ENCODE peak calls at places on chromosomes 13 and 19, in seven cellular contexts. K is mesendoderm, E is IMR-90, D is H1, C is H9, N is mesenchymal stem cell, M is trophoblast cell. V is an unnamed sample.
A peak's percentile ranks its signal among the peaks of the same experiment; 100 is the strongest.

GRCh38 chr13:81184556-81185265 is 843.8 kb upstream of the SPRY2 start:
- DNase-seq in K (peak; percentile 86), M (no peak), E (peak; percentile 4), N (no peak), D (no peak), C (no peak), V (no peak)

GRCh38 chr19:18221815-18222725 is 4.2 kb downstream of the PDE4C start:
- DNase-seq in K (no peak), E (no peak), C (no peak), M (no peak), N (no peak), D (no peak), V (no peak)

GRCh38 chr13:25602206-25602605 is 230.4 kb downstream of the ATP8A2 start:
- DNase-seq in M (no peak), C (peak; percentile 48), E (no peak), K (peak; percentile 44), N (no peak), D (peak; percentile 5), V (no peak)

GRCh38 chr13:110113284-110113764 is 193.6 kb downstream of the COL4A1 start:
- DNase-seq in N (peak; percentile 50), M (no peak), C (no peak), E (peak; percentile 80), K (no peak), D (no peak), V (no peak)

GRCh38 chr13:27375686-27376326 is 48.6 kb upstream of the GTF3A start:
- DNase-seq in C (peak; percentile 80), M (peak; percentile 51), D (no peak), N (peak; percentile 73), K (peak; percentile 73), E (peak; percentile 70), V (peak; percentile 65)

GRCh38 chr19:40596608-40597328 is 4.4 kb upstream of the LTBP4 start:
- DNase-seq in C (peak; percentile 89), M (peak; percentile 47), D (no peak), K (no peak), N (peak; percentile 72), E (peak; percentile 59), V (no peak)

GRCh38 chr13:73370066-73370465 is 311.3 kb downstream of the KLF5 start:
- DNase-seq in D (no peak), E (no peak), M (peak; percentile 11), K (no peak), C (no peak), N (no peak), V (no peak)

GRCh38 chr19:57075801-57076492 is 43.8 kb upstream of the USP29 start:
- DNase-seq in C (no peak), N (no peak), K (no peak), E (no peak), D (no peak), M (no peak), V (no peak)

GRCh38 chr13:110070511-110071120 is 236.3 kb downstream of the COL4A1 start:
- DNase-seq in E (peak; percentile 77), D (no peak), M (no peak), K (no peak), C (no peak), N (peak; percentile 69), V (no peak)

GRCh38 chr13:74335370-74335769 is 201.2 kb upstream of the KLF12 start:
- DNase-seq in D (no peak), C (no peak), E (no peak), M (no peak), N (no peak), K (no peak), V (no peak)

GRCh38 chr13:66965146-66965545 is 265.0 kb downstream of the PCDH9 start:
- DNase-seq in K (no peak), C (no peak), D (no peak), E (no peak), M (no peak), N (no peak), V (no peak)

GRCh38 chr13:38693168-38693567 is 6.3 kb downstream of the FREM2 start:
- DNase-seq in N (no peak), M (no peak), K (no peak), C (no peak), D (no peak), E (no peak), V (no peak)

GRCh38 chr13:31870511-31870910 is 131.2 kb downstream of the RXFP2 start:
- DNase-seq in M (no peak), D (no peak), E (no peak), N (no peak), K (no peak), C (no peak), V (no peak)

GRCh38 chr19:296476-297225 is 5.4 kb upstream of the PLPP2 start:
- DNase-seq in M (no peak), E (no peak), N (no peak), C (no peak), K (no peak), D (no peak), V (no peak)

GRCh38 chr19:8306235-8307054 is 1.7 kb downstream of the CD320 start:
- DNase-seq in E (no peak), M (no peak), D (no peak), C (no peak), N (no peak), K (no peak), V (no peak)

GRCh38 chr13:35475960-35476943 is at the start of gene MAB21L1:
- DNase-seq in M (peak; percentile 2), K (peak; percentile 59), E (peak; percentile 19), D (no peak), C (no peak), N (peak; percentile 44), V (peak; percentile 59)

GRCh38 chr13:24023073-24023472 is 125.8 kb upstream of the C1QTNF9B start:
- DNase-seq in K (no peak), C (no peak), N (no peak), M (no peak), D (no peak), E (no peak), V (no peak)

GRCh38 chr19:29524201-29524911 is 1.4 kb upstream of the VSTM2B start:
- DNase-seq in D (no peak), K (peak; percentile 60), E (no peak), N (no peak), C (peak; percentile 64), M (no peak), V (peak; percentile 37)

DNA sequence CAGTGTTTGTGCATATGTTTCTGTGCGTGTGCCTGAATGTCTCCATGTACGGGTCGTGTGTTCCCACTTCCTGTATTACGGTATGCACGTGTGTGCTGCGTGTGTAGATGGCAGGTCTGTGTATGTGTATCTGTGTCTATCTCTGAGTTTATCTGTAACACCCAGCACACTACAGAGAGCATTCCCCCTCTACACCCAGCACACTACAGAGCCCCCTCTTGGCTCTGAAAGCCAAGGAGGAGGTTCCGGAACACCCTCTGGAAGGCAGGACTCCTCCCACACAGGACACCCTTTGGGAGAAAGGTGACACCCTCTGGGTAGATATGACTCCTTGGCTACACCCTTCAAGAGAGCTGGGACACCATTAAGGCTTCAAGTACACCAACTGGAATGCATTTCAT is 2.1 kb upstream of the ERFL start:
- DNase-seq in D (no peak), N (no peak), E (no peak), M (no peak), C (no peak), K (no peak), V (no peak)
- H3K4me2 ChIP-seq in D (no peak overlapping the region), N (no peak overlapping the region), E (no peak overlapping the region), M (no peak overlapping the region), C (no peak overlapping the region), K (no peak overlapping the region), V (no peak overlapping the region)

GRCh38 chr13:48942131-48942530 is 33.6 kb upstream of the FNDC3A start:
- DNase-seq in K (no peak), N (peak; percentile 19), M (no peak), C (no peak), E (peak; percentile 75), D (no peak), V (no peak)

GRCh38 chr13:48946163-48946562 is 29.5 kb upstream of the FNDC3A start:
- DNase-seq in C (no peak), M (no peak), E (no peak), N (no peak), D (no peak), K (no peak), V (no peak)

GRCh38 chr13:48945626-48946025 is 30.1 kb upstream of the FNDC3A start:
- DNase-seq in K (no peak), M (no peak), E (no peak), N (no peak), D (no peak), C (no peak), V (no peak)

GRCh38 chr13:48939728-48940127 is 36.0 kb upstream of the FNDC3A start:
- DNase-seq in K (no peak), N (no peak), M (no peak), E (no peak), D (no peak), C (no peak), V (no peak)

GRCh38 chr13:48944221-48944620 is 31.5 kb upstream of the FNDC3A start:
- DNase-seq in E (no peak), N (no peak), M (no peak), D (no peak), C (no peak), K (no peak), V (no peak)
- H3K18ac ChIP-seq in E (no peak overlapping the region), N (no peak overlapping the region), M (no peak overlapping the region), D (no peak overlapping the region), C (no peak overlapping the region), K (no peak overlapping the region), V (no peak overlapping the region)

DNA sequence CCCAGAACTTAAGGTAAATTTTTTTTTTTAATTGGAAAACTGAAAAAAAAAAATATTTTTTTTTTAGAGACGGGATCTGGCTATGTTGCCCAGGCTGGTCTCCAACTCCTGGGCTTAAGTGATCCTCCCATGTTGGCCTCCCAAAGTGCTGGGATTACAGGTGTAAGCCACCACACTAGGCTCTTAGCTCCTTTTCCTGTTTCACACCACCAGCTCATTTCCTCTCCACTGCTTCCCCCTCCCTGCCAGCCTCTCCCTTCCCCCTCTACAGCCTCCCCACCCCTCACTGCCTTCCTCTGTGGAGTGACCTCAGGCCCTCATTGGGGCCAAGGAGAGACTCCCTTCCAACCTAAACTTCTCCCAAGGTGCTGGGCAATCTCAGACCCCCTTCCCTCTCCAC is 4.2 kb upstream of the GIPR start:
- DNase-seq in M (no peak), N (no peak), D (no peak), E (no peak), C (no peak), K (peak; percentile 39), V (no peak)
- H3K4me2 ChIP-seq in M (no peak overlapping the region), N (no peak overlapping the region), D (no peak overlapping the region), E (no peak overlapping the region), C (no peak overlapping the region), K (no peak overlapping the region), V (no peak overlapping the region)

GRCh38 chr13:72290962-72291681 is 424.1 kb upstream of the DACH1 start:
- DNase-seq in E (no peak), M (peak; percentile 48), N (peak; percentile 38), D (peak; percentile 31), K (peak; percentile 92), C (peak; percentile 47), V (no peak)

GRCh38 chr13:72295173-72295572 is 428.2 kb upstream of the DACH1 start:
- DNase-seq in N (no peak), K (peak; percentile 16), C (no peak), D (no peak), E (no peak), M (no peak), V (no peak)

GRCh38 chr13:72296246-72296645 is 429.2 kb upstream of the DACH1 start:
- DNase-seq in D (no peak), N (no peak), K (no peak), E (no peak), C (no peak), M (no peak), V (no peak)

DNA sequence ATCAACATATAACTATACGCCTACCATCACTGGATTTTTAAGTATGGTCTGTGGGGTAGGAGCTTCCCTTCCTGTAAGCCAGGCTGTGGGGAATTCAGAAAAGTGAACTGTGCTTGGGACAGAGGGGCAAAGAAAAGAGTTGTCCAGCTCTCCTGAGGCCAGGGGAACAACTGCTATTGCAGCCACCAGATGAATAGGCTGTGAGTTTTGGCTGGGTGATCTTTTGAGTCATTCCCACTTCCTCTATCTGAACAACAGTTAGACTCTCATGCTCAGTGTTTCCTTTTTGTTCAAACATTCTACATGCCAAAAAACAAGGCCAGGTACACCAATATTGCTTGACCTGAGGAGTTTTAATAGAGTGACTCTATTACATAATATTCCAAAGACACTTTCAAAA is 426.2 kb upstream of the DACH1 start:
- DNase-seq in M (no peak), C (no peak), K (no peak), N (no peak), D (no peak), E (no peak), V (no peak)
- H3K18ac ChIP-seq in M (no peak overlapping the region), C (no peak overlapping the region), K (no peak overlapping the region), N (no peak overlapping the region), D (no peak overlapping the region), E (no peak overlapping the region), V (no peak overlapping the region)